ENCODE peak calls at places on chromosomes 1 and 21, in five cellular contexts. One of them, this sample, is unnamed.

GRCh38 chr1:86616871-86617270 is 70.0 kb downstream of the CLCA4 start:
- DNase-seq in pancreas: no peak
- DNase-seq in sigmoid colon: no peak
- DNase-seq in SW480: no peak
- DNase-seq in AML-193: peak
- DNase-seq in this sample: no peak

GRCh38 chr1:228882041-228882784 is 146.9 kb downstream of the RHOU start:
- DNase-seq in pancreas: no peak
- DNase-seq in sigmoid colon: no peak
- DNase-seq in AML-193: no peak
- DNase-seq in SW480: no peak
- DNase-seq in this sample: no peak

GRCh38 chr1:205925730-205926129 is 17.5 kb downstream of the SLC26A9 start:
- DNase-seq in SW480: no peak
- DNase-seq in AML-193: no peak
- DNase-seq in sigmoid colon: peak
- DNase-seq in pancreas: no peak
- DNase-seq in this sample: no peak

GRCh38 chr1:76053021-76053420 is 21.5 kb upstream of the ST6GALNAC3 start:
- DNase-seq in sigmoid colon: peak
- DNase-seq in pancreas: no peak
- DNase-seq in AML-193: no peak
- DNase-seq in SW480: no peak
- DNase-seq in this sample: no peak

GRCh38 chr1:173479649-173480048 is 2.5 kb downstream of the PRDX6 start:
- DNase-seq in pancreas: no peak
- DNase-seq in SW480: no peak
- DNase-seq in AML-193: no peak
- DNase-seq in sigmoid colon: no peak
- DNase-seq in this sample: no peak

GRCh38 chr1:228212966-228213844 is 5.4 kb downstream of the OBSCN start:
- DNase-seq in SW480: peak
- DNase-seq in pancreas: peak
- DNase-seq in AML-193: peak
- DNase-seq in sigmoid colon: peak
- DNase-seq in this sample: peak

GRCh38 chr1:15624315-15624714 is 7.1 kb downstream of the DDI2 start:
- DNase-seq in pancreas: no peak
- DNase-seq in SW480: no peak
- DNase-seq in AML-193: no peak
- DNase-seq in sigmoid colon: no peak
- DNase-seq in this sample: no peak

GRCh38 chr1:25532970-25533369 is 10.4 kb upstream of the LDLRAP1 start:
- DNase-seq in pancreas: no peak
- DNase-seq in SW480: no peak
- DNase-seq in sigmoid colon: no peak
- DNase-seq in AML-193: no peak
- DNase-seq in this sample: no peak

GRCh38 chr1:185404864-185405568 is 88.0 kb upstream of the IVNS1ABP start:
- DNase-seq in AML-193: no peak
- DNase-seq in pancreas: no peak
- DNase-seq in sigmoid colon: no peak
- DNase-seq in SW480: no peak
- DNase-seq in this sample: no peak

GRCh38 chr1:78651247-78651646 is 1.6 kb downstream of the IFI44 start:
- DNase-seq in pancreas: no peak
- DNase-seq in SW480: no peak
- DNase-seq in sigmoid colon: no peak
- DNase-seq in AML-193: peak
- DNase-seq in this sample: no peak

GRCh38 chr1:233480198-233480597 is 133.7 kb upstream of the KCNK1 start:
- DNase-seq in sigmoid colon: no peak
- DNase-seq in pancreas: no peak
- DNase-seq in AML-193: no peak
- DNase-seq in SW480: no peak
- DNase-seq in this sample: no peak

GRCh38 chr1:116915182-116915611 is 5.5 kb downstream of the PTGFRN start:
- DNase-seq in AML-193: no peak
- DNase-seq in sigmoid colon: peak
- DNase-seq in pancreas: peak
- DNase-seq in SW480: no peak
- DNase-seq in this sample: no peak

GRCh38 chr1:3795453-3796214 is 664 bp downstream of the LRRC47 start:
- DNase-seq in sigmoid colon: no peak
- DNase-seq in SW480: no peak
- DNase-seq in AML-193: no peak
- DNase-seq in pancreas: no peak
- DNase-seq in this sample: no peak

GRCh38 chr1:228141871-228142615 is 2.0 kb downstream of the GUK1 start:
- DNase-seq in sigmoid colon: peak
- DNase-seq in SW480: peak
- DNase-seq in AML-193: no peak
- DNase-seq in pancreas: peak
- DNase-seq in this sample: no peak

GRCh38 chr1:78370356-78370755 is 120.4 kb upstream of the PTGFR start:
- DNase-seq in SW480: no peak
- DNase-seq in sigmoid colon: no peak
- DNase-seq in pancreas: no peak
- DNase-seq in AML-193: no peak
- DNase-seq in this sample: no peak

GRCh38 chr1:78840447-78841251 is 165.9 kb downstream of the ADGRL4 start:
- DNase-seq in pancreas: no peak
- DNase-seq in sigmoid colon: no peak
- DNase-seq in SW480: no peak
- DNase-seq in AML-193: no peak
- DNase-seq in this sample: no peak

GRCh38 chr1:234702342-234703000 is 92.5 kb upstream of the IRF2BP2 start:
- DNase-seq in pancreas: no peak
- DNase-seq in AML-193: no peak
- DNase-seq in SW480: no peak
- DNase-seq in sigmoid colon: peak
- DNase-seq in this sample: no peak

GRCh38 chr1:166605137-166605536 is 234.1 kb upstream of the POGK start:
- DNase-seq in SW480: no peak
- DNase-seq in sigmoid colon: no peak
- DNase-seq in AML-193: no peak
- DNase-seq in pancreas: no peak
- DNase-seq in this sample: no peak

GRCh38 chr1:159008744-159009188 is 941 bp upstream of the IFI16 start:
- DNase-seq in sigmoid colon: no peak
- DNase-seq in AML-193: peak
- DNase-seq in SW480: no peak
- DNase-seq in pancreas: no peak
- DNase-seq in this sample: no peak

GRCh38 chr1:226474443-226475111 is 66.7 kb upstream of the PARP1 start:
- DNase-seq in sigmoid colon: no peak
- DNase-seq in AML-193: no peak
- DNase-seq in SW480: no peak
- DNase-seq in pancreas: no peak
- DNase-seq in this sample: no peak

GRCh38 chr1:6704746-6705145 is 3.1 kb upstream of the DNAJC11 start:
- DNase-seq in AML-193: no peak
- DNase-seq in pancreas: no peak
- DNase-seq in SW480: no peak
- DNase-seq in sigmoid colon: no peak
- DNase-seq in this sample: no peak

GRCh38 chr1:201479331-201479730 is 10.3 kb upstream of the PHLDA3 start:
- DNase-seq in pancreas: no peak
- DNase-seq in SW480: no peak
- DNase-seq in sigmoid colon: no peak
- DNase-seq in AML-193: no peak
- DNase-seq in this sample: no peak

GRCh38 chr1:43831866-43832654 is 101.5 kb upstream of the ARTN start:
- DNase-seq in SW480: peak
- DNase-seq in sigmoid colon: no peak
- DNase-seq in pancreas: no peak
- DNase-seq in AML-193: no peak
- DNase-seq in this sample: no peak

GRCh38 chr1:202643397-202644218 is 66.6 kb downstream of the SYT2 start:
- DNase-seq in pancreas: no peak
- DNase-seq in SW480: no peak
- DNase-seq in AML-193: no peak
- DNase-seq in sigmoid colon: no peak
- DNase-seq in this sample: no peak

GRCh38 chr1:234989479-234990327 is 138.9 kb downstream of the TOMM20 start:
- DNase-seq in sigmoid colon: peak
- DNase-seq in pancreas: no peak
- DNase-seq in AML-193: no peak
- DNase-seq in SW480: no peak
- DNase-seq in this sample: no peak

GRCh38 chr21:42781981-42782722 is 97.2 kb downstream of the WDR4 start:
- DNase-seq in AML-193: no peak
- DNase-seq in pancreas: no peak
- DNase-seq in SW480: no peak
- DNase-seq in sigmoid colon: no peak
- DNase-seq in this sample: no peak

GRCh38 chr1:3474421-3474820 is 20.0 kb downstream of the ARHGEF16 start:
- DNase-seq in pancreas: peak
- DNase-seq in sigmoid colon: no peak
- DNase-seq in AML-193: no peak
- DNase-seq in SW480: no peak
- DNase-seq in this sample: no peak